ENCODE peak calls at places on chromosomes 5 and 9, in nine cellular contexts. T is NCI-H510A; C is SK-N-DZ; M is transverse colon; F is progenitor cell of endocrine pancreas; H is effector memory CD4-positive, alpha-beta T cell; I is mucosa of descending colon; P is midbrain; A is upper lobe of right lung. K is an unnamed sample.

GRCh38 chr9:134971196-134971595 is 53.5 kb upstream of the FCN1 start:
- DNase-seq in T (no peak), C (no peak), M (no peak), F (no peak), H (no peak), I (no peak), P (no peak), A (peak; percentile 37), K (no peak)

GRCh38 chr9:132482196-132482813 is 72.3 kb downstream of the CFAP77 start:
- DNase-seq in T (no peak), C (no peak), M (no peak), F (no peak), H (no peak), I (no peak), P (no peak), A (no peak), K (no peak)

GRCh38 chr9:111451570-111451969 is 32.6 kb downstream of the ECPAS start:
- DNase-seq in T (no peak), C (no peak), M (no peak), F (no peak), H (no peak), I (no peak), P (no peak), A (no peak), K (no peak)

GRCh38 chr5:20678814-20679298 is 690.9 kb upstream of the CDH18 start:
- DNase-seq in T (no peak), C (no peak), M (no peak), F (no peak), H (no peak), I (no peak), P (no peak), A (no peak), K (no peak)

GRCh38 chr5:110038297-110038997 is 348.7 kb downstream of the MAN2A1 start:
- DNase-seq in T (no peak), C (no peak), M (no peak), F (no peak), H (no peak), I (no peak), P (no peak), A (no peak), K (no peak)

GRCh38 chr9:37284631-37285030 is 137.9 kb upstream of the GRHPR start:
- DNase-seq in T (no peak), C (no peak), M (no peak), F (no peak), H (no peak), I (no peak), P (no peak), A (no peak), K (no peak)

GRCh38 chr5:139949710-139950109 is 93.4 kb downstream of the NRG2 start:
- DNase-seq in T (no peak), C (no peak), M (no peak), F (no peak), H (no peak), I (no peak), P (no peak), A (peak; percentile 58), K (no peak)

GRCh38 chr9:89427621-89428221 is 70.2 kb downstream of the SEMA4D start:
- DNase-seq in T (no peak), C (no peak), M (no peak), F (no peak), H (peak; percentile 64), I (peak; percentile 51), P (no peak), A (no peak), K (no peak)

GRCh38 chr5:5421149-5421960 is 1.1 kb upstream of the ICE1 start:
- DNase-seq in T (no peak), C (peak; percentile 18), M (peak; percentile 14), F (no peak), H (no peak), I (no peak), P (no peak), A (no peak), K (no peak)

GRCh38 chr5:142015781-142016533 is 3.1 kb upstream of the GNPDA1 start:
- DNase-seq in T (no peak), C (no peak), M (no peak), F (no peak), H (peak; percentile 25), I (no peak), P (peak; percentile 23), A (no peak), K (no peak)

GRCh38 chr5:151048526-151048925 is 28.1 kb downstream of the GPX3 start:
- DNase-seq in T (no peak), C (peak; percentile 5), M (no peak), F (no peak), H (no peak), I (peak; percentile 11), P (no peak), A (no peak), K (no peak)